ENCODE peak calls at places on chromosomes 7 and 10, in four cellular contexts. One of them, this sample, is unnamed.

GRCh38 chr10:11403116-11403515 is 208.3 kb downstream of the USP6NL start:
- DNase-seq in brain microvascular endothelial cell: no peak
- DNase-seq in colonic mucosa: peak
- DNase-seq in psoas muscle: no peak
- DNase-seq in this sample: no peak

GRCh38 chr7:102326156-102326914 is 29.9 kb downstream of the SPDYE6 start:
- DNase-seq in brain microvascular endothelial cell: no peak
- DNase-seq in colonic mucosa: peak
- DNase-seq in psoas muscle: no peak
- DNase-seq in this sample: no peak

GRCh38 chr10:87092861-87093460 is 1.7 kb downstream of the GLUD1 start:
- DNase-seq in brain microvascular endothelial cell: peak
- DNase-seq in colonic mucosa: peak
- DNase-seq in psoas muscle: no peak
- DNase-seq in this sample: no peak

GRCh38 chr7:115327326-115327725 is 405.4 kb downstream of the MDFIC start:
- DNase-seq in brain microvascular endothelial cell: no peak
- DNase-seq in colonic mucosa: no peak
- DNase-seq in psoas muscle: no peak
- DNase-seq in this sample: no peak

GRCh38 chr7:21076579-21076978 is 289.9 kb upstream of the SP8 start:
- DNase-seq in brain microvascular endothelial cell: no peak
- DNase-seq in colonic mucosa: peak
- DNase-seq in psoas muscle: no peak
- DNase-seq in this sample: no peak

GRCh38 chr7:87507446-87507845 is 32.0 kb upstream of the ABCB4 start:
- DNase-seq in brain microvascular endothelial cell: no peak
- DNase-seq in colonic mucosa: no peak
- DNase-seq in psoas muscle: no peak
- DNase-seq in this sample: no peak

GRCh38 chr7:92727755-92728154 is 108.6 kb downstream of the CDK6 start:
- DNase-seq in brain microvascular endothelial cell: no peak
- DNase-seq in colonic mucosa: no peak
- DNase-seq in psoas muscle: no peak
- DNase-seq in this sample: no peak

GRCh38 chr10:42997849-42998165 is 79.1 kb upstream of the RET start:
- DNase-seq in brain microvascular endothelial cell: no peak
- DNase-seq in colonic mucosa: peak
- DNase-seq in psoas muscle: no peak
- DNase-seq in this sample: no peak

GRCh38 chr7:96199421-96199820 is 122.5 kb downstream of the SLC25A13 start:
- DNase-seq in brain microvascular endothelial cell: no peak
- DNase-seq in colonic mucosa: no peak
- DNase-seq in psoas muscle: no peak
- DNase-seq in this sample: no peak
- H3K4me3 ChIP-seq in brain microvascular endothelial cell: no peak
- H3K4me3 ChIP-seq in colonic mucosa: no peak
- H3K4me3 ChIP-seq in psoas muscle: no peak
- H3K4me3 ChIP-seq in this sample: no peak

GRCh38 chr7:140397784-140398750 is at the start of gene SLC37A3:
- DNase-seq in brain microvascular endothelial cell: peak
- DNase-seq in colonic mucosa: peak
- DNase-seq in psoas muscle: peak
- DNase-seq in this sample: peak
- TF ChIP-seq CTCF in brain microvascular endothelial cell: peak
- TF ChIP-seq CTCF in colonic mucosa: no peak
- TF ChIP-seq CTCF in psoas muscle: peak
- TF ChIP-seq CTCF in this sample: no peak

DNA sequence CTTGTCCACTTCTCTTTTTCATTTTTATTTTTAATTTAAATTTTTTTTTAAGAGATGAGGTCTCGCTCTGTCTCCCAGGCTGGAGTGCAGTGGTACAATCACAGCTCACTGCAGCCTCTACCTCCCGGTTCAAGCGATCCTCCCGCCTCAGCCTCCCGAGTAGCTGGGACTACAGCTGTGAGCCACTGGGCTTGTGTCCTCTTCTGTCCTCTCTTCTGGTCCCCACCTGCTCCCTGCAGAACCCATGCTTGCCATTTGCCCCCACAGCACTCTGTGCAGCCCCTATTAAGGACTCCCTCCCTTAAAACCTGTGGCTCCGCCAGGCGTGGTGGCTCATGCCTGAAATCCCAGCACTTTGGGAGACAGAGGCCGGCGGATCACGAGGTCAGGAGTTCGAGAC is 9.1 kb upstream of the FZD9 start:
- DNase-seq in brain microvascular endothelial cell: no peak
- DNase-seq in colonic mucosa: no peak
- DNase-seq in psoas muscle: no peak
- DNase-seq in this sample: no peak
- H3K4me3 ChIP-seq in brain microvascular endothelial cell: peak
- H3K4me3 ChIP-seq in colonic mucosa: no peak
- H3K4me3 ChIP-seq in psoas muscle: peak
- H3K4me3 ChIP-seq in this sample: no peak

GRCh38 chr10:21496285-21497176 is 29.0 kb downstream of the SKIDA1 start:
- DNase-seq in brain microvascular endothelial cell: no peak
- DNase-seq in colonic mucosa: peak
- DNase-seq in psoas muscle: peak
- DNase-seq in this sample: no peak
- TF ChIP-seq CTCF in brain microvascular endothelial cell: peak
- TF ChIP-seq CTCF in colonic mucosa: no peak
- TF ChIP-seq CTCF in psoas muscle: peak
- TF ChIP-seq CTCF in this sample: peak

GRCh38 chr7:13948019-13948781 is 41.3 kb downstream of the ETV1 start:
- DNase-seq in brain microvascular endothelial cell: no peak
- DNase-seq in colonic mucosa: no peak
- DNase-seq in psoas muscle: no peak
- DNase-seq in this sample: no peak

GRCh38 chr7:13949450-13949849 is 40.0 kb downstream of the ETV1 start:
- DNase-seq in brain microvascular endothelial cell: no peak
- DNase-seq in colonic mucosa: peak
- DNase-seq in psoas muscle: no peak
- DNase-seq in this sample: no peak

GRCh38 chr7:13949939-13950338 is 39.5 kb downstream of the ETV1 start:
- DNase-seq in brain microvascular endothelial cell: no peak
- DNase-seq in colonic mucosa: no peak
- DNase-seq in psoas muscle: no peak
- DNase-seq in this sample: no peak

GRCh38 chr7:13952921-13953320 is 36.5 kb downstream of the ETV1 start:
- DNase-seq in brain microvascular endothelial cell: no peak
- DNase-seq in colonic mucosa: no peak
- DNase-seq in psoas muscle: no peak
- DNase-seq in this sample: no peak

DNA sequence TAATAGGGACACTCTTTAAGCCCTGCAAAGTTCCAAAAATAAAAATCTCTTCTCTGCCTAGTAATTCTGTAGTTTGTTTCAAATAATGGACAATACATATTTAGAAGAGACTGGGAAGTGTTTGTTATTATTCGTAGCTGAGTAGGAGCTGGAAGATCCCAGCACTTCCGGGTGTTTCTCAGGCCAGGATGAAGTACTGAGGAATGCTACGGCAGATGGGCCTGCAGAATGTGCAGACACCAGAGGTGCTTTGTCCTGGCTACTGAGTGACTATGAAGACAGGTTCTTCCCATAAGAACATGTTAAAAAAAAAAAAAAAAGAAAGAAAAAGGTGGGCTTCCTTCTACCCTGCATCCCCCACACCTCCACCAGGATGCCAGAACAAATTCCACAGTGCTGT is 36.1 kb downstream of the ETV1 start:
- DNase-seq in brain microvascular endothelial cell: no peak
- DNase-seq in colonic mucosa: no peak
- DNase-seq in psoas muscle: no peak
- DNase-seq in this sample: no peak
- H3K4me3 ChIP-seq in brain microvascular endothelial cell: no peak
- H3K4me3 ChIP-seq in colonic mucosa: no peak
- H3K4me3 ChIP-seq in psoas muscle: no peak
- H3K4me3 ChIP-seq in this sample: no peak